ENCODE peak calls at places on chromosomes 12 and 14, in eight cellular contexts. One of them, this sample, is unnamed.

GRCh38 chr14:98949506-98950135 is 322.4 kb downstream of the BCL11B start:
- DNase-seq in AG10803: no peak
- DNase-seq in astrocyte: no peak
- DNase-seq in lower lobe of right lung: no peak
- DNase-seq in retinal pigment epithelial cell: no peak
- DNase-seq in left ventricle myocardium inferior: no peak
- DNase-seq in bronchial epithelial cell: no peak
- DNase-seq in colonic mucosa: no peak
- DNase-seq in this sample: no peak

GRCh38 chr12:112559784-112560183 is 141.0 kb downstream of the PTPN11 start:
- DNase-seq in AG10803: no peak
- DNase-seq in astrocyte: no peak
- DNase-seq in lower lobe of right lung: no peak
- DNase-seq in retinal pigment epithelial cell: no peak
- DNase-seq in left ventricle myocardium inferior: no peak
- DNase-seq in bronchial epithelial cell: no peak
- DNase-seq in colonic mucosa: no peak
- DNase-seq in this sample: peak; percentile 2

GRCh38 chr14:102751088-102751487 is 26.2 kb upstream of the TRAF3 start:
- DNase-seq in AG10803: no peak
- DNase-seq in astrocyte: no peak
- DNase-seq in lower lobe of right lung: no peak
- DNase-seq in retinal pigment epithelial cell: no peak
- DNase-seq in left ventricle myocardium inferior: no peak
- DNase-seq in bronchial epithelial cell: no peak
- DNase-seq in colonic mucosa: no peak
- DNase-seq in this sample: no peak

GRCh38 chr12:96472384-96472783 is 17.0 kb upstream of the CFAP54 start:
- DNase-seq in AG10803: peak; percentile 58
- DNase-seq in astrocyte: no peak
- DNase-seq in lower lobe of right lung: no peak
- DNase-seq in retinal pigment epithelial cell: no peak
- DNase-seq in left ventricle myocardium inferior: no peak
- DNase-seq in bronchial epithelial cell: no peak
- DNase-seq in colonic mucosa: no peak
- DNase-seq in this sample: no peak

GRCh38 chr12:90234455-90234854 is 525.8 kb upstream of the ATP2B1 start:
- DNase-seq in AG10803: peak; percentile 62
- DNase-seq in astrocyte: peak; percentile 15
- DNase-seq in lower lobe of right lung: no peak
- DNase-seq in retinal pigment epithelial cell: no peak
- DNase-seq in left ventricle myocardium inferior: no peak
- DNase-seq in bronchial epithelial cell: peak; percentile 90
- DNase-seq in colonic mucosa: no peak
- DNase-seq in this sample: peak; percentile 54

GRCh38 chr12:130026608-130027176 is 122.9 kb upstream of the TMEM132D start:
- DNase-seq in AG10803: no peak
- DNase-seq in astrocyte: no peak
- DNase-seq in lower lobe of right lung: no peak
- DNase-seq in retinal pigment epithelial cell: no peak
- DNase-seq in left ventricle myocardium inferior: no peak
- DNase-seq in bronchial epithelial cell: peak; percentile 41
- DNase-seq in colonic mucosa: peak; percentile 38
- DNase-seq in this sample: peak; percentile 2

GRCh38 chr14:79831198-79831890 is 380.0 kb downstream of the DIO2 start:
- DNase-seq in AG10803: peak; percentile 13
- DNase-seq in astrocyte: no peak
- DNase-seq in lower lobe of right lung: no peak
- DNase-seq in retinal pigment epithelial cell: peak; percentile 74
- DNase-seq in left ventricle myocardium inferior: no peak
- DNase-seq in bronchial epithelial cell: no peak
- DNase-seq in colonic mucosa: no peak
- DNase-seq in this sample: peak; percentile 37

GRCh38 chr12:10638728-10639127 is 25.3 kb upstream of the MAGOHB start:
- DNase-seq in AG10803: no peak
- DNase-seq in astrocyte: no peak
- DNase-seq in lower lobe of right lung: no peak
- DNase-seq in retinal pigment epithelial cell: no peak
- DNase-seq in left ventricle myocardium inferior: no peak
- DNase-seq in bronchial epithelial cell: no peak
- DNase-seq in colonic mucosa: peak; percentile 47
- DNase-seq in this sample: no peak

GRCh38 chr14:102898776-102899515 is 23.5 kb upstream of the AMN start:
- DNase-seq in AG10803: no peak
- DNase-seq in astrocyte: no peak
- DNase-seq in lower lobe of right lung: no peak
- DNase-seq in retinal pigment epithelial cell: no peak
- DNase-seq in left ventricle myocardium inferior: no peak
- DNase-seq in bronchial epithelial cell: no peak
- DNase-seq in colonic mucosa: no peak
- DNase-seq in this sample: no peak

GRCh38 chr12:52685406-52685890 is 5.2 kb upstream of the KRT1 start:
- DNase-seq in AG10803: no peak
- DNase-seq in astrocyte: no peak
- DNase-seq in lower lobe of right lung: no peak
- DNase-seq in retinal pigment epithelial cell: no peak
- DNase-seq in left ventricle myocardium inferior: no peak
- DNase-seq in bronchial epithelial cell: no peak
- DNase-seq in colonic mucosa: no peak
- DNase-seq in this sample: no peak

GRCh38 chr12:90801776-90802175 is 153.2 kb downstream of the CCER1 start:
- DNase-seq in AG10803: peak; percentile 38
- DNase-seq in astrocyte: peak; percentile 68
- DNase-seq in lower lobe of right lung: no peak
- DNase-seq in retinal pigment epithelial cell: no peak
- DNase-seq in left ventricle myocardium inferior: no peak
- DNase-seq in bronchial epithelial cell: peak; percentile 81
- DNase-seq in colonic mucosa: no peak
- DNase-seq in this sample: peak; percentile 70

GRCh38 chr12:54603173-54603814 is 14.8 kb upstream of the PPP1R1A start:
- DNase-seq in AG10803: peak; percentile 64
- DNase-seq in astrocyte: peak; percentile 46
- DNase-seq in lower lobe of right lung: peak; percentile 63
- DNase-seq in retinal pigment epithelial cell: peak; percentile 14
- DNase-seq in left ventricle myocardium inferior: peak; percentile 28
- DNase-seq in bronchial epithelial cell: peak; percentile 70
- DNase-seq in colonic mucosa: peak; percentile 53
- DNase-seq in this sample: peak; percentile 87

GRCh38 chr14:35406090-35406489 is 1.5 kb upstream of the NFKBIA start:
- DNase-seq in AG10803: no peak
- DNase-seq in astrocyte: no peak
- DNase-seq in lower lobe of right lung: no peak
- DNase-seq in retinal pigment epithelial cell: no peak
- DNase-seq in left ventricle myocardium inferior: no peak
- DNase-seq in bronchial epithelial cell: no peak
- DNase-seq in colonic mucosa: no peak
- DNase-seq in this sample: no peak

GRCh38 chr14:35404496-35405303 is at the start of gene NFKBIA:
- DNase-seq in AG10803: peak; percentile 84
- DNase-seq in astrocyte: peak; percentile 69
- DNase-seq in lower lobe of right lung: peak; percentile 93
- DNase-seq in retinal pigment epithelial cell: no peak
- DNase-seq in left ventricle myocardium inferior: peak; percentile 94
- DNase-seq in bronchial epithelial cell: peak; percentile 85
- DNase-seq in colonic mucosa: peak; percentile 93
- DNase-seq in this sample: peak; percentile 93

GRCh38 chr14:35408026-35408425 is 3.5 kb upstream of the NFKBIA start:
- DNase-seq in AG10803: no peak
- DNase-seq in astrocyte: no peak
- DNase-seq in lower lobe of right lung: no peak
- DNase-seq in retinal pigment epithelial cell: no peak
- DNase-seq in left ventricle myocardium inferior: no peak
- DNase-seq in bronchial epithelial cell: no peak
- DNase-seq in colonic mucosa: no peak
- DNase-seq in this sample: no peak

GRCh38 chr14:35405304-35405996 is 901 bp upstream of the NFKBIA start:
- DNase-seq in AG10803: no peak
- DNase-seq in astrocyte: no peak
- DNase-seq in lower lobe of right lung: peak; percentile 66
- DNase-seq in retinal pigment epithelial cell: no peak
- DNase-seq in left ventricle myocardium inferior: peak; percentile 42
- DNase-seq in bronchial epithelial cell: peak; percentile 16
- DNase-seq in colonic mucosa: peak; percentile 56
- DNase-seq in this sample: no peak

GRCh38 chr14:35406811-35407630 is 2.5 kb upstream of the NFKBIA start:
- DNase-seq in AG10803: peak; percentile 74
- DNase-seq in astrocyte: peak; percentile 38
- DNase-seq in lower lobe of right lung: no peak
- DNase-seq in retinal pigment epithelial cell: no peak
- DNase-seq in left ventricle myocardium inferior: no peak
- DNase-seq in bronchial epithelial cell: peak; percentile 84
- DNase-seq in colonic mucosa: no peak
- DNase-seq in this sample: peak; percentile 85
- TF ChIP-seq CTCF in AG10803: peak; percentile 92
- TF ChIP-seq CTCF in astrocyte: peak; percentile 89
- TF ChIP-seq CTCF in lower lobe of right lung: peak; percentile 87
- TF ChIP-seq CTCF in retinal pigment epithelial cell: peak; percentile 87
- TF ChIP-seq CTCF in left ventricle myocardium inferior: peak; percentile 93
- TF ChIP-seq CTCF in bronchial epithelial cell: peak; percentile 68
- TF ChIP-seq CTCF in colonic mucosa: peak; percentile 83
- TF ChIP-seq CTCF in this sample: peak; percentile 85

GRCh38 chr14:65959563-65960024 is 526.6 kb upstream of the CCDC196 start:
- DNase-seq in AG10803: no peak
- DNase-seq in astrocyte: no peak
- DNase-seq in lower lobe of right lung: no peak
- DNase-seq in retinal pigment epithelial cell: no peak
- DNase-seq in left ventricle myocardium inferior: no peak
- DNase-seq in bronchial epithelial cell: no peak
- DNase-seq in colonic mucosa: no peak
- DNase-seq in this sample: no peak

GRCh38 chr14:65966188-65966587 is 520.0 kb upstream of the CCDC196 start:
- DNase-seq in AG10803: no peak
- DNase-seq in astrocyte: no peak
- DNase-seq in lower lobe of right lung: no peak
- DNase-seq in retinal pigment epithelial cell: no peak
- DNase-seq in left ventricle myocardium inferior: no peak
- DNase-seq in bronchial epithelial cell: no peak
- DNase-seq in colonic mucosa: no peak
- DNase-seq in this sample: no peak

GRCh38 chr14:65961004-65961403 is 525.2 kb upstream of the CCDC196 start:
- DNase-seq in AG10803: peak; percentile 35
- DNase-seq in astrocyte: peak; percentile 4
- DNase-seq in lower lobe of right lung: peak; percentile 60
- DNase-seq in retinal pigment epithelial cell: no peak
- DNase-seq in left ventricle myocardium inferior: peak; percentile 20
- DNase-seq in bronchial epithelial cell: peak; percentile 49
- DNase-seq in colonic mucosa: peak; percentile 71
- DNase-seq in this sample: peak; percentile 70

GRCh38 chr14:65958664-65959562 is 527.3 kb upstream of the CCDC196 start:
- DNase-seq in AG10803: peak; percentile 30
- DNase-seq in astrocyte: peak; percentile 7
- DNase-seq in lower lobe of right lung: no peak
- DNase-seq in retinal pigment epithelial cell: no peak
- DNase-seq in left ventricle myocardium inferior: no peak
- DNase-seq in bronchial epithelial cell: peak; percentile 40
- DNase-seq in colonic mucosa: peak; percentile 22
- DNase-seq in this sample: peak; percentile 52

DNA sequence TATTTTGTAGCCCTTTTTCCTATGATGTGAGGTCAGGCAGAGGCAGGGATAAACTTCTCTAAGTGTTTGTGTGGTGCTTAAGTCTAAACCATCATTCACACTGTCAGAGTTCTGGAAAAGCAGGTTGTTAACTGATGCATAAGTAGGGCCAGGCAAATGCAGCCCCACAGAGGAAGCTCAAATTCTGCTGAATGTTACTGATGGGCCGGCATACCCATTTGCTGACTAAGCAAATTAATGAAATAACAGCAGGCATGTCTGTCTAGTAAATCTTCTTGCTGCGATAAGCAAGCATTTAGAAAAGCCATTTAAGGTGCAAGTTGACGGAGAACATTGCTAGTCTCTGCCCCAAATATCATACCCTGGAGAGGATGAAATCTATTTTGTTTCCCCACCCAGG is 523.2 kb upstream of the CCDC196 start:
- DNase-seq in AG10803: no peak
- DNase-seq in astrocyte: no peak
- DNase-seq in lower lobe of right lung: no peak
- DNase-seq in retinal pigment epithelial cell: no peak
- DNase-seq in left ventricle myocardium inferior: no peak
- DNase-seq in bronchial epithelial cell: no peak
- DNase-seq in colonic mucosa: no peak
- DNase-seq in this sample: no peak
- H3K4me3 ChIP-seq in AG10803: no peak overlapping the region
- H3K4me3 ChIP-seq in astrocyte: no peak overlapping the region
- H3K4me3 ChIP-seq in lower lobe of right lung: no peak overlapping the region
- H3K4me3 ChIP-seq in retinal pigment epithelial cell: no peak overlapping the region
- H3K4me3 ChIP-seq in left ventricle myocardium inferior: no peak overlapping the region
- H3K4me3 ChIP-seq in bronchial epithelial cell: no peak overlapping the region
- H3K4me3 ChIP-seq in colonic mucosa: no peak overlapping the region
- H3K4me3 ChIP-seq in this sample: no peak overlapping the region

GRCh38 chr14:75880512-75880911 is 101.3 kb downstream of the TGFB3 start:
- DNase-seq in AG10803: no peak
- DNase-seq in astrocyte: no peak
- DNase-seq in lower lobe of right lung: no peak
- DNase-seq in retinal pigment epithelial cell: no peak
- DNase-seq in left ventricle myocardium inferior: no peak
- DNase-seq in bronchial epithelial cell: no peak
- DNase-seq in colonic mucosa: no peak
- DNase-seq in this sample: no peak
- TF ChIP-seq CTCF in AG10803: no peak
- TF ChIP-seq CTCF in astrocyte: no peak
- TF ChIP-seq CTCF in lower lobe of right lung: peak; percentile 6
- TF ChIP-seq CTCF in retinal pigment epithelial cell: no peak
- TF ChIP-seq CTCF in left ventricle myocardium inferior: no peak
- TF ChIP-seq CTCF in bronchial epithelial cell: peak; percentile 5
- TF ChIP-seq CTCF in colonic mucosa: no peak
- TF ChIP-seq CTCF in this sample: no peak

DNA sequence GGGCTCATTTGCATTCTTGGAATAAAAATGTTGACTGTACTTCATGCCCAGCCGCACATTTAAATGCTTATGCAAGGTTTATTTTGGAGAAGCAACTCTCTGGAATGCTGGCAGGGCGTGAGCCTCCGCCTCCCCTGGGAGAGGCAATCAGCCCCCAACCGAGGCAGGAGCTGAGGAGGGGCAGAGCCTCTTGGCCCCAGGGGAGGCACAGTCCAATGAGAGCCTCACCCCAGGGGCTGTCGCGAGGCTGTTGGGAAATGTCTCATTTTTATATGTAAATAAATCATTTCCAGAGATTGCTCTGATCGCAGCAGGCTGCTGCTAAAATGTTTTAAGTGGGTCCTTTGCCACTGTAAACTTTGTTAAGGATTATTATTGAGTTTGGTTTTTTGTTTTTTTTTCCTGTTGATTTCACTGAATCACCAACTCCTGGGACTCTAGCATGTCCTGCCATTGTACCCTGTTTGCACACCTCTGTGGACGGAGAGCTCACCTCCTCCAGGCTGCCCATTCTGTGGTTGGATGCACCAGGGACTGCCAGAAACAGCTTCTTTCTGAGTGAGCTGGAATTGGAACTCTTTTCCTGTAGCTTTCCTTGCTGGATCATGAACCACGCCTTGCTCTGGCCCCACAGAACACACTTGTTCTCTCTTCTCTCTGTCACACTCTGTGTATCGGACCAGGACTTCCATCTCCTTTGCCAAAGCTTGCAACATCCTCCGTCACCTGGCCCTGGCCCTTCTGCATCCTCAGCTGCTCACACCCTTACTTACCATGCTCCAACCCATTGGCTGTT is 46.9 kb upstream of the FAM181A start:
- DNase-seq in AG10803: peak; percentile 76
- DNase-seq in astrocyte: no peak
- DNase-seq in lower lobe of right lung: peak; percentile 71
- DNase-seq in retinal pigment epithelial cell: no peak
- DNase-seq in left ventricle myocardium inferior: no peak
- DNase-seq in bronchial epithelial cell: no peak
- DNase-seq in colonic mucosa: peak; percentile 24
- DNase-seq in this sample: peak; percentile 12
- H3K4me3 ChIP-seq in AG10803: peak overlapping the region; percentile 8
- H3K4me3 ChIP-seq in astrocyte: no peak overlapping the region
- H3K4me3 ChIP-seq in lower lobe of right lung: peak overlapping the region; percentile 30
- H3K4me3 ChIP-seq in retinal pigment epithelial cell: no peak overlapping the region
- H3K4me3 ChIP-seq in left ventricle myocardium inferior: peak overlapping the region; percentile 18
- H3K4me3 ChIP-seq in bronchial epithelial cell: no peak overlapping the region
- H3K4me3 ChIP-seq in colonic mucosa: no peak overlapping the region
- H3K4me3 ChIP-seq in this sample: no peak overlapping the region

This sample was measured in cardiac fibroblast.